ENCODE peak calls at places on chromosomes 11 and 22, in seven cellular contexts. I is SK-N-SH, N is prostate gland, X is transverse colon, F is HCT116, Z is sigmoid colon, B is endothelial cell of umbilical vein. Q is an unnamed sample. For H3K9me3, the result is how much of the 10 kb centered on the place peaks cover.

GRCh38 chr22:39900306-39901227 is at the start of gene GRAP2:
- DNase-seq in N (no peak), F (no peak), X (peak), I (no peak), Z (no peak), B (no peak), Q (no peak)

GRCh38 chr11:117045196-117045595 is 53.0 kb downstream of the SIK3 start:
- DNase-seq in F (no peak), N (no peak), X (peak), I (no peak), Z (no peak), B (no peak), Q (no peak)

GRCh38 chr11:18540207-18541009 is 13.7 kb upstream of the TSG101 start:
- DNase-seq in I (peak), N (no peak), X (no peak), F (no peak), B (peak), Z (no peak), Q (no peak)

GRCh38 chr11:65968600-65969482 is 7.3 kb downstream of the SART1 start:
- DNase-seq in Z (no peak), X (no peak), I (no peak), F (no peak), N (no peak), B (no peak), Q (no peak)

GRCh38 chr11:2679011-2679676 is 20.6 kb downstream of the KCNQ1OT1 start:
- DNase-seq in Z (no peak), I (no peak), F (no peak), X (no peak), B (no peak), N (no peak), Q (no peak)

GRCh38 chr22:39362932-39363331 is 13.1 kb downstream of the SYNGR1 start:
- DNase-seq in X (no peak), B (no peak), N (no peak), F (no peak), I (no peak), Z (no peak), Q (no peak)

GRCh38 chr11:31412946-31413345 is 43.3 kb downstream of the DNAJC24 start:
- DNase-seq in X (no peak), I (no peak), Z (no peak), F (no peak), N (no peak), B (no peak), Q (no peak)

GRCh38 chr11:17528906-17529813 is 15.1 kb downstream of the USH1C start:
- DNase-seq in I (no peak), N (no peak), X (no peak), B (peak), Z (no peak), F (no peak), Q (no peak)

GRCh38 chr11:11806586-11806985 is 35.2 kb upstream of the USP47 start:
- DNase-seq in I (no peak), B (no peak), X (no peak), Z (no peak), F (no peak), N (no peak), Q (no peak)

GRCh38 chr11:123806249-123806648 is at the start of gene OR6M1:
- DNase-seq in B (no peak), N (no peak), Z (no peak), I (no peak), F (no peak), X (no peak), Q (no peak)

GRCh38 chr22:39013923-39014722 is at the start of gene APOBEC3C:
- DNase-seq in F (peak), I (peak), N (peak), X (peak), B (peak), Z (peak), Q (peak)

GRCh38 chr11:70243912-70244652 is 26.4 kb upstream of the PPFIA1 start:
- DNase-seq in I (no peak), B (no peak), Z (no peak), F (no peak), N (no peak), X (no peak), Q (no peak)

GRCh38 chr22:24510694-24511625 is 15.8 kb downstream of the UPB1 start:
- DNase-seq in B (no peak), I (no peak), X (no peak), N (no peak), Z (no peak), F (no peak), Q (no peak)

GRCh38 chr11:64000026-64000739 is 13.9 kb downstream of the OTUB1 start:
- DNase-seq in B (peak), N (peak), Z (peak), I (peak), X (peak), F (no peak), Q (no peak)

GRCh38 chr22:39098026-39098425 is 982 bp downstream of the APOBEC3H start:
- DNase-seq in N (no peak), Z (peak), B (no peak), X (no peak), I (no peak), F (no peak), Q (no peak)

GRCh38 chr11:123429851-123430735 is at the start of gene GRAMD1B:
- DNase-seq in N (no peak), F (no peak), X (peak), I (peak), Z (no peak), B (peak), Q (no peak)

GRCh38 chr11:78425436-78425835 is 7.8 kb upstream of the GAB2 start:
- DNase-seq in Z (no peak), X (no peak), N (no peak), I (peak), B (no peak), F (no peak), Q (no peak)

GRCh38 chr11:128411149-128411548 is 176.2 kb downstream of the ETS1 start:
- DNase-seq in X (no peak), I (no peak), B (no peak), F (no peak), Z (no peak), N (no peak), Q (no peak)

GRCh38 chr22:19722175-19722914 is 994 bp upstream of the GP1BB start:
- DNase-seq in F (no peak), X (no peak), I (no peak), N (no peak), Z (no peak), B (no peak), Q (no peak)

GRCh38 chr11:113991718-113992458 is 17.0 kb downstream of the HTR3A start:
- DNase-seq in F (no peak), N (no peak), I (peak), X (no peak), B (no peak), Z (no peak), Q (no peak)

GRCh38 chr11:2518983-2519340 is 74.2 kb downstream of the KCNQ1 start:
- DNase-seq in Z (peak), N (no peak), I (no peak), B (no peak), F (no peak), X (peak), Q (peak)

GRCh38 chr11:26551186-26551801 is 20.8 kb downstream of the MUC15 start:
- DNase-seq in B (no peak), I (no peak), Z (no peak), N (no peak), F (no peak), X (no peak), Q (no peak)

GRCh38 chr11:119236490-119236889 is 30.4 kb downstream of the CBL start:
- DNase-seq in I (no peak), F (no peak), B (no peak), Z (no peak), N (no peak), X (no peak), Q (no peak)

GRCh38 chr11:93220078-93220477 is 22.3 kb upstream of the SLC36A4 start:
- DNase-seq in Z (no peak), F (no peak), B (no peak), X (no peak), N (no peak), I (no peak), Q (no peak)

GRCh38 chr22:30347255-30347892 is 9.3 kb downstream of the SF3A1 start:
- DNase-seq in Z (no peak), X (no peak), I (no peak), N (no peak), B (no peak), F (no peak), Q (no peak)

GRCh38 chr11:45051621-45052020 is 94.8 kb upstream of the PRDM11 start:
- DNase-seq in X (no peak), B (no peak), N (no peak), F (no peak), I (no peak), Z (no peak), Q (no peak)
- H3K4me3 ChIP-seq in X (no peak), B (no peak), N (no peak), F (no peak), I (no peak), Z (no peak), Q (no peak)

GRCh38 chr11:12897867-12898266 is 111.2 kb upstream of the RASSF10 start:
- DNase-seq in I (no peak), Z (no peak), X (peak), B (no peak), F (no peak), N (no peak), Q (no peak)
- TF ChIP-seq POLR2AphosphoS5 in I (no peak), Z (no peak), X (peak), B (no peak), F (no peak), N (no peak), Q (no peak)

DNA sequence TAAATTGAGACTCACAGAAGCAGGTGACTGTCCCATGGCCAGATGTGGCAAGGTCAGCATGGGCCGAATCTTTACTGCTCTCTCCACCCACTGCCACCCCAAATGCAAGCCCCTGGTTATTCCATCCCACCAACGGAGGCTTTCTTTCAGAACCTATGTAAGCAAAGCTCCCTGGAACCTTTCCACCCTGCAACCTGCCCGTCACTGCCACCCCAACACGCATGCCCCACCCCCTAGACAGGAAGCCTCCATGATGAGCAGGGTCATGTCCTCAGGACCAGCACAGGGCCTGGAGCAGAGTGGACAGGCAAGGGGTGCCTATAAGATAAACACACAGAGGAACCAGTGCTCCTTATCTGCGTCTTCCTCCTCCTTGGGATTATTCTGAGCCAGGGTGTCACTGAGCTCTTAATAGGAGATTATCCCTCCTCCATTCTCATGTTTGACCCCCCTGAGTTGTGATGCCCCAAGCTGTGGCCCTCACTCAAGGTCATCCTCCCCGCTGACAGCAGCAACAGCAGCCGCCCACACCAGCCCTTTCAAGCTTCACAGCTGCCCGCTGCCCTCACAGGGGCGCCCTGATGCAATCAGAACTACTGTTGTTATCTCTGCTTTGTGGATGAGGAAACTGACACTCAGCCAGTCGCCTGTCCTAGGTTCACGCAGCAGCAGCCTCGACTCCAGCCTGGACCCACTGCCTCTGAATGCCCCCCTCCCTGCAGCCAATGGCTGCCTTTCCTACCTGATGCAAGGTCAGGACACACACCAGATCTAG is 647.2 kb downstream of the TBC1D22A start:
- DNase-seq in F (no peak), I (no peak), Z (no peak), B (no peak), N (no peak), X (no peak), Q (peak)
- H3K9me3 ChIP-seq in F (under half), I (under half), Z (under half), B (under half), N (under half), X (under half), Q (under half)

DNA sequence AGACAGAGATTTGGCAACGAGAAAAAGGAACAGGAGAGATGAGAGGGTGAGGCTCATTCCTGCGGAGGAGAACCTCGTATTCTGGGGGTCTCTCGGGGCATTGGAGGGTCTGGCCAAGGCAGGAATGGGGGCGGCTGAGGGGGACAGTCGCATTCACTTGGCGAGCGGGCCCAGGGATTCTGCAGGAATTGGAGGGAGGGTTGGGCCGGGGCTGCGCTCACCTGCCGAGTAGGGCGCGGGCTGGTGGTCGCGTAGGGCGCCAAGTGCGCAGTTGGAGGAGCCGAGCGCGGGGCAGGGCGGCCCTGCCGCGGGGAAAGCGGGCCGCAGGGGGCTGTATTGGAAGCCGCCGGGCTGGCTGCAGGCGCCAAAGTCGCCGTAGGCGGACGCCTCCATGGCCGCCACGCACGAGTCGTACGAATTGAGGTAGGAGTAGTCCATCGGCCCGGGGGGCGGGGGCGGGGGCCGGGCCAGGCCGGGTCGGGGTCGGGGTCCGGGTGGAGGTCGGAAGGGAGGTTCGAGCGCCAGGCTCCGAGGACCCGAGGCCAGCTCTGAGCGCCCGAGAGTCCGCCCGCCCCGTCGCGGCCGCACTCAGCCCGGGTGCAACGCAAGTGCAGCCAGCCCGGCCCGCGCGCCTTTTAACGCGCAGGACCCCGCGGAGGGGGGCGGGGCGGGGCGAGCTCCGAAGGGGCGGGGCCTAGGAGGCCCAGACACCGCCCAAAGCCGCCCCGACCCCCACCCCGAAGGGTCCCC is at the start of gene PHOX2A:
- DNase-seq in N (no peak), Z (no peak), I (peak), B (no peak), X (no peak), F (no peak), Q (no peak)
- H3K4me3 ChIP-seq in N (no peak), Z (peak), I (peak), B (no peak), X (peak), F (no peak), Q (no peak)

GRCh38 chr11:76601712-76602111 is 68.8 kb downstream of the LRRC32 start:
- DNase-seq in I (no peak), Z (no peak), X (no peak), B (no peak), N (no peak), F (no peak), Q (no peak)

GRCh38 chr11:76601272-76601671 is 69.3 kb downstream of the LRRC32 start:
- DNase-seq in I (no peak), N (no peak), Z (no peak), B (no peak), X (no peak), F (no peak), Q (peak)

GRCh38 chr11:76603202-76603601 is 67.3 kb downstream of the LRRC32 start:
- DNase-seq in X (no peak), F (no peak), B (no peak), I (peak), N (no peak), Z (no peak), Q (peak)

GRCh38 chr11:76604081-76604601 is 66.4 kb downstream of the LRRC32 start:
- DNase-seq in I (peak), B (no peak), Z (no peak), N (no peak), F (no peak), X (no peak), Q (peak)

GRCh38 chr11:76602431-76602861 is 68.1 kb downstream of the LRRC32 start:
- DNase-seq in Z (no peak), B (peak), I (peak), F (no peak), N (no peak), X (peak), Q (peak)
- TF ChIP-seq POLR2AphosphoS5 in Z (peak), B (no peak), I (peak), F (no peak), N (no peak), X (no peak), Q (no peak)

GRCh38 chr11:10032991-10033390 is 261.0 kb downstream of the SBF2 start:
- DNase-seq in Z (no peak), F (no peak), I (no peak), X (no peak), N (no peak), B (no peak), Q (no peak)
- H3K9me3 ChIP-seq in Z (under half), F (under half), I (under half), X (under half), N (under half), B (under half), Q (under half)

Q was measured in vagina.